ENCODE peak calls at places on chromosomes 4 and X, in four cellular contexts. One of them, this sample, is unnamed.

GRCh38 chrX:17052210-17052609 is 105.8 kb downstream of the REPS2 start:
- DNase-seq in posterior vena cava: no peak
- DNase-seq in AG09319: peak
- DNase-seq in mesendoderm: no peak
- DNase-seq in this sample: no peak

GRCh38 chr4:83561381-83561780 is 25.5 kb downstream of the GPAT3 start:
- DNase-seq in posterior vena cava: no peak
- DNase-seq in AG09319: peak
- DNase-seq in mesendoderm: no peak
- DNase-seq in this sample: no peak

GRCh38 chrX:40152706-40153334 is 55.1 kb upstream of the BCOR start:
- DNase-seq in posterior vena cava: peak
- DNase-seq in AG09319: no peak
- DNase-seq in mesendoderm: peak
- DNase-seq in this sample: peak

GRCh38 chr4:15004701-15005301 is 2.5 kb downstream of the CPEB2 start:
- DNase-seq in posterior vena cava: peak
- DNase-seq in AG09319: peak
- DNase-seq in mesendoderm: peak
- DNase-seq in this sample: peak

GRCh38 chr4:132333723-132334045 is 815.4 kb upstream of the PCDH10 start:
- DNase-seq in posterior vena cava: no peak
- DNase-seq in AG09319: no peak
- DNase-seq in mesendoderm: no peak
- DNase-seq in this sample: no peak

GRCh38 chr4:35885081-35885480 is 359.2 kb downstream of the ARAP2 start:
- DNase-seq in posterior vena cava: no peak
- DNase-seq in AG09319: no peak
- DNase-seq in mesendoderm: no peak
- DNase-seq in this sample: no peak

GRCh38 chrX:130626521-130626920 is 224.7 kb downstream of the RBMX2 start:
- DNase-seq in posterior vena cava: no peak
- DNase-seq in AG09319: no peak
- DNase-seq in mesendoderm: no peak
- DNase-seq in this sample: no peak

GRCh38 chr4:107806196-107806595 is 18.5 kb upstream of the SGMS2 start:
- DNase-seq in posterior vena cava: no peak
- DNase-seq in AG09319: no peak
- DNase-seq in mesendoderm: no peak
- DNase-seq in this sample: no peak

GRCh38 chr4:119532319-119532718 is 96.3 kb downstream of the PDE5A start:
- DNase-seq in posterior vena cava: no peak
- DNase-seq in AG09319: no peak
- DNase-seq in mesendoderm: no peak
- DNase-seq in this sample: no peak

GRCh38 chrX:128818690-128819089 is 704.6 kb downstream of the SMARCA1 start:
- DNase-seq in posterior vena cava: no peak
- DNase-seq in AG09319: no peak
- DNase-seq in mesendoderm: no peak
- DNase-seq in this sample: no peak

GRCh38 chrX:7996414-7996813 is 69.2 kb upstream of the PNPLA4 start:
- DNase-seq in posterior vena cava: no peak
- DNase-seq in AG09319: no peak
- DNase-seq in mesendoderm: peak
- DNase-seq in this sample: no peak

This sample was measured in anterior cingulate cortex.